ENCODE peak calls at places on chromosomes 2 and 18, in five cellular contexts. H, Z, J, D and P are unnamed samples.

GRCh38 chr2:105405291-105405690 is 6.4 kb upstream of the FHL2 start:
- DNase-seq in H (peak), D (no peak), J (no peak), Z (no peak), P (peak)

GRCh38 chr18:28115149-28115550 is 61.8 kb downstream of the CDH2 start:
- DNase-seq in Z (peak), J (no peak), H (peak), D (no peak), P (peak)

GRCh38 chr2:121710470-121711170 is 26.1 kb downstream of the NIFK start:
- DNase-seq in Z (no peak), H (no peak), D (no peak), J (no peak), P (peak)

GRCh38 chr18:54947115-54947514 is 12.1 kb downstream of the CCDC68 start:
- DNase-seq in J (no peak), Z (no peak), H (peak), D (no peak), P (no peak)

GRCh38 chr18:7021994-7022840 is 95.4 kb downstream of the LAMA1 start:
- DNase-seq in J (no peak), H (peak), Z (no peak), D (peak), P (peak)

GRCh38 chr2:173690349-173690748 is 274.8 kb downstream of the SP3 start:
- DNase-seq in D (no peak), H (no peak), Z (no peak), J (no peak), P (no peak)

GRCh38 chr2:191636235-191636543 is 41.7 kb upstream of the NABP1 start:
- DNase-seq in H (peak), D (no peak), Z (peak), J (no peak), P (peak)

GRCh38 chr2:101474752-101475384 is at the start of gene RFX8:
- DNase-seq in J (no peak), H (peak), D (no peak), Z (peak), P (peak)

GRCh38 chr18:44548291-44549221 is 132.1 kb upstream of the SETBP1 start:
- DNase-seq in J (peak), H (peak), Z (no peak), D (no peak), P (peak)

GRCh38 chr2:232795920-232796319 is 19.6 kb upstream of the KCNJ13 start:
- DNase-seq in D (no peak), H (peak), J (no peak), Z (no peak), P (peak)

GRCh38 chr2:179096090-179096489 is 46.2 kb upstream of the CCDC141 start:
- DNase-seq in H (no peak), Z (no peak), D (peak), J (no peak), P (no peak)

GRCh38 chr2:156826342-156826933 is 390.3 kb downstream of the GPD2 start:
- DNase-seq in H (peak), J (no peak), Z (peak), D (no peak), P (peak)

GRCh38 chr2:42914314-42914713 is 121.9 kb upstream of the HAAO start:
- DNase-seq in J (no peak), Z (no peak), D (no peak), H (no peak), P (no peak)

GRCh38 chr2:127165539-127165935 is 54.6 kb downstream of the CYP27C1 start:
- DNase-seq in D (no peak), Z (no peak), H (no peak), J (no peak), P (no peak)

GRCh38 chr2:224611938-224612337 is 26.8 kb upstream of the CUL3 start:
- DNase-seq in Z (no peak), H (no peak), D (peak), J (no peak), P (no peak)

GRCh38 chr2:120354467-120354866 is 8.5 kb downstream of the INHBB start:
- DNase-seq in J (peak), H (no peak), D (no peak), Z (no peak), P (no peak)

GRCh38 chr2:131026914-131027313 is 66.3 kb downstream of the FAM168B start:
- DNase-seq in D (no peak), J (no peak), Z (no peak), H (no peak), P (no peak)

GRCh38 chr2:232325324-232326273 is 53.0 kb upstream of the ALPP start:
- DNase-seq in H (peak), J (peak), D (peak), Z (peak), P (peak)

GRCh38 chr18:74283646-74284045 is 8.1 kb downstream of the CYB5A start:
- DNase-seq in D (no peak), Z (no peak), H (no peak), J (no peak), P (no peak)

GRCh38 chr2:15940661-15941482 is 522 bp downstream of the MYCN start:
- DNase-seq in D (no peak), Z (no peak), H (no peak), J (no peak), P (no peak)
- H3K4me3 ChIP-seq in D (no peak), Z (no peak), H (no peak), J (peak), P (no peak)

GRCh38 chr2:236503100-236503499 is 66.5 kb upstream of the ACKR3 start:
- DNase-seq in H (peak), Z (no peak), J (no peak), D (peak), P (no peak)
- TF ChIP-seq CTCF in H (peak), Z (peak), J (peak), D (peak), P (peak)

GRCh38 chr18:32296851-32297250 is 107.0 kb downstream of the MEP1B start:
- DNase-seq in D (no peak), H (no peak), J (no peak), Z (no peak), P (no peak)
- H3K4me3 ChIP-seq in D (no peak), H (no peak), J (no peak), Z (no peak), P (no peak)

GRCh38 chr2:112584134-112584890 is at the start of gene CHCHD5:
- DNase-seq in H (peak), J (peak), D (peak), Z (peak), P (peak)
- TF ChIP-seq CTCF in H (no peak), J (peak), D (no peak), Z (peak), P (no peak)

GRCh38 chr2:98824256-98825042 is 93.5 kb upstream of the MGAT4A start:
- DNase-seq in Z (no peak), H (no peak), D (peak), J (no peak), P (no peak)

GRCh38 chr2:98821629-98822135 is 90.8 kb upstream of the MGAT4A start:
- DNase-seq in J (no peak), Z (no peak), D (no peak), H (no peak), P (no peak)

GRCh38 chr2:98825043-98825350 is 94.1 kb upstream of the MGAT4A start:
- DNase-seq in H (no peak), Z (no peak), J (no peak), D (no peak), P (no peak)

GRCh38 chr2:98823196-98824166 is 92.5 kb upstream of the MGAT4A start:
- DNase-seq in Z (no peak), H (no peak), D (no peak), J (no peak), P (no peak)

GRCh38 chr2:98822301-98823164 is 91.6 kb upstream of the MGAT4A start:
- DNase-seq in H (no peak), J (peak), D (no peak), Z (no peak), P (no peak)
- H3K4me3 ChIP-seq in H (no peak), J (peak), D (no peak), Z (no peak), P (no peak)

GRCh38 chr18:3983351-3983969 is 471.6 kb downstream of the DLGAP1 start:
- DNase-seq in J (no peak), Z (peak), D (no peak), H (no peak), P (peak)
- TF ChIP-seq CTCF in J (no peak), Z (no peak), D (no peak), H (no peak), P (no peak)

DNA sequence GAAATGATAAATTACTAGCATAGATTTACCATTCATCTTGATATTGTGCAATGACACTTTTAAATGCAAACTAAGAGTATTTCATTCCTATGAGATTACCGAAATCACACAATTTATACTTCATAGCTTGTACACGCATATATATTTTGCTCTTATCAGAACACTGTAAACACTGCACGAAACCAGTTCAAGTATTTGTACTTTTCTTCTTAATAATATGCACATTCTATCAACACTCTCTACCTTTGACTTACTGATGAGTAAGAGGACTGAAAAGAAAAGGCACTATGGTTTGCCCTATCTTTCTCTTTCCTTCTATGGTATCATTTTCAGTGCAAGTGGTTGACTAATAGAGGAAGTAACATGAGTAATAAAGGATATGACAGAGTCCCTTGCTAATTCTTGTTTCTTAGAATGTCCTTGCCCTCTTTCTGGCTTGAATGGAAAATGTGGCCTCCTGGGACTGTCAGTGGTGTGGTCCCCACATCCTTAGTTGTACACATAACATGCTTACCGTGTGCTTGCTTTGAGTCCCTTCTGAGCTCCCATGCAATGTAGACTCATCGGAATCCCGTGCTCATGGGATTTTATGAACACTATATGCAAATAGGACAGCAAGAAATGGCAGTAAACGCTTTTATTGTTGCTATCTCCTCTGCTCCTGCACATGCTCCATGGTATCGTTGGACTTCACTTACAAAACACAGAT is 363.5 kb upstream of the TNP1 start:
- DNase-seq in Z (peak), D (peak), H (peak), J (no peak), P (peak)
- H3K4me3 ChIP-seq in Z (no peak), D (no peak), H (no peak), J (no peak), P (no peak)

GRCh38 chr18:78255013-78255412 is 724.6 kb upstream of the SALL3 start:
- DNase-seq in H (no peak), D (no peak), Z (no peak), J (no peak), P (no peak)
- TF ChIP-seq CTCF in H (no peak), D (no peak), Z (no peak), J (no peak), P (no peak)

GRCh38 chr2:152696476-152696875 is 20.8 kb downstream of the PRPF40A start:
- DNase-seq in Z (no peak), D (no peak), H (no peak), J (no peak), P (peak)

GRCh38 chr2:152693033-152693432 is 24.2 kb downstream of the PRPF40A start:
- DNase-seq in H (no peak), Z (no peak), D (no peak), J (no peak), P (no peak)

GRCh38 chr2:152695763-152696162 is 21.5 kb downstream of the PRPF40A start:
- DNase-seq in Z (no peak), D (no peak), J (no peak), H (no peak), P (no peak)

DNA sequence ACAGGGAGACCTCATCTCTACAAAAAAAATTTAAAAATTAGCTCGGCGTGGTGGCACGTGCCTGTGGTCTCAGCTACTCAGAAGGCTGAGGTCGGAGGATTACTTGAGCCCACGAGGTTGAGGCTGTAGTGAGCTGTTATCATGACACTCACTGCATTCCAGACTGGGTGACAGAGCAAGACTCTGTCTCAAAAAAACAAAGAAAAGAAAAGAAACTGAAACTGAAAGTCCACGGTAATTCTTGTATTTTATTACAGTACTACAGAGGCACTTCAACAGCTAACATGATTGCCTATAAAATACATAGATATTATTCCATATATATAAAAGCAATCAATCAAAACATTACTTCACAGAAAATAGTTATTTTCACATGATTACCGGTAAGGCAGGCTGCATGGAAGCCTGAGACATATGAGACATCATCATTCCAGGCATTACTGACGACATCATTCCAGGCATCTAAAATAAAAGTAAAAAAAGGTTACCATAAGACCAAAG is 23.1 kb downstream of the PRPF40A start:
- DNase-seq in J (no peak), D (peak), Z (no peak), H (peak), P (peak)
- H3K4me3 ChIP-seq in J (peak), D (no peak), Z (peak), H (peak), P (peak)

GRCh38 chr2:31426096-31426495 is 11.6 kb upstream of the XDH start:
- DNase-seq in Z (no peak), J (no peak), H (no peak), D (no peak), P (no peak)

GRCh38 chr2:31429759-31430438 is 15.4 kb upstream of the XDH start:
- DNase-seq in J (no peak), Z (no peak), D (no peak), H (no peak), P (no peak)

GRCh38 chr2:31429040-31429439 is 14.5 kb upstream of the XDH start:
- DNase-seq in Z (no peak), D (no peak), H (no peak), J (no peak), P (no peak)

GRCh38 chr2:31430439-31431165 is 16.1 kb upstream of the XDH start:
- DNase-seq in D (no peak), H (no peak), J (no peak), Z (no peak), P (no peak)

DNA sequence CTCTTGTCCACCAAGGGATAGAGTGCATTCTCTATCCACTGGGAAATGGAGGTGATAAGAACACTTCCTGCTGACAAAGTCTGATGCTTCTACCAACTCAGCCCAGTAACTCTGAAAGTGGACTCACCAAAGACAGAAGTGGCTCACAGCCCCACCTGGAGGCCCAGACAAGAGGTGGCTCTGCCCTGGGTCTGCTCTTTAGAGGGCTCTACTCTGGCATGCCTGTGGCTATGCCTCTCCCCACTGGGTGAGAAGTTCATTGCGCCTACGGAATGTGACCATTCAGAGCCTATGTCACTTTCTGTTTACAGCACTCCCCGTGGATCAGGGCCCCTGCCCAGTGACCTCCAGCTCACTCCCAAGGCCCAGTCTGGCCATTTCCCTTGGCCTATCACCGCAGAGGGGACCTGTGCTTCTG is 13.5 kb upstream of the XDH start:
- DNase-seq in H (peak), J (no peak), Z (no peak), D (peak), P (no peak)
- TF ChIP-seq CTCF in H (peak), J (no peak), Z (peak), D (peak), P (no peak)